ENCODE peak calls at places on chromosomes 5 and 9, in nine cellular contexts. One of them, this sample, is unnamed.

GRCh38 chr5:514673-515072 is 9.6 kb downstream of the SLC9A3 start:
- DNase-seq in NCI-H2029 treated with DMSO at 0.1 percent for 48 hours: no peak
- DNase-seq in A172: no peak
- DNase-seq in left ventricle myocardium inferior: no peak
- DNase-seq in cardiac muscle cell: no peak
- DNase-seq in DND-41: no peak
- DNase-seq in Daoy: no peak
- DNase-seq in ascending aorta: no peak
- DNase-seq in EL: no peak
- DNase-seq in this sample: no peak

GRCh38 chr5:60978968-60979367 is 34.0 kb downstream of the NDUFAF2 start:
- DNase-seq in NCI-H2029 treated with DMSO at 0.1 percent for 48 hours: no peak
- DNase-seq in A172: no peak
- DNase-seq in left ventricle myocardium inferior: no peak
- DNase-seq in cardiac muscle cell: peak; percentile 2
- DNase-seq in DND-41: no peak
- DNase-seq in Daoy: no peak
- DNase-seq in ascending aorta: no peak
- DNase-seq in EL: no peak
- DNase-seq in this sample: no peak

GRCh38 chr5:162410365-162410764 is 342.8 kb downstream of the GABRG2 start:
- DNase-seq in NCI-H2029 treated with DMSO at 0.1 percent for 48 hours: no peak
- DNase-seq in A172: no peak
- DNase-seq in left ventricle myocardium inferior: no peak
- DNase-seq in cardiac muscle cell: no peak
- DNase-seq in DND-41: no peak
- DNase-seq in Daoy: no peak
- DNase-seq in ascending aorta: no peak
- DNase-seq in EL: no peak
- DNase-seq in this sample: no peak

GRCh38 chr5:124871299-124871698 is 124.9 kb upstream of the ZNF608 start:
- DNase-seq in NCI-H2029 treated with DMSO at 0.1 percent for 48 hours: peak; percentile 27
- DNase-seq in A172: no peak
- DNase-seq in left ventricle myocardium inferior: no peak
- DNase-seq in cardiac muscle cell: no peak
- DNase-seq in DND-41: no peak
- DNase-seq in Daoy: peak; percentile 59
- DNase-seq in ascending aorta: no peak
- DNase-seq in EL: peak; percentile 25
- DNase-seq in this sample: peak; percentile 63

GRCh38 chr5:80655231-80655784 is 525 bp upstream of the DHFR start:
- DNase-seq in NCI-H2029 treated with DMSO at 0.1 percent for 48 hours: no peak
- DNase-seq in A172: peak; percentile 30
- DNase-seq in left ventricle myocardium inferior: no peak
- DNase-seq in cardiac muscle cell: no peak
- DNase-seq in DND-41: no peak
- DNase-seq in Daoy: no peak
- DNase-seq in ascending aorta: no peak
- DNase-seq in EL: peak; percentile 29
- DNase-seq in this sample: no peak

GRCh38 chr5:17203329-17204132 is 13.9 kb upstream of the BASP1 start:
- DNase-seq in NCI-H2029 treated with DMSO at 0.1 percent for 48 hours: peak; percentile 48
- DNase-seq in A172: peak; percentile 79
- DNase-seq in left ventricle myocardium inferior: no peak
- DNase-seq in cardiac muscle cell: peak; percentile 73
- DNase-seq in DND-41: peak; percentile 16
- DNase-seq in Daoy: peak; percentile 54
- DNase-seq in ascending aorta: no peak
- DNase-seq in EL: peak; percentile 83
- DNase-seq in this sample: peak; percentile 83

GRCh38 chr5:122844916-122845252 is 529 bp upstream of the SNX24 start:
- DNase-seq in NCI-H2029 treated with DMSO at 0.1 percent for 48 hours: peak; percentile 26
- DNase-seq in A172: no peak
- DNase-seq in left ventricle myocardium inferior: no peak
- DNase-seq in cardiac muscle cell: no peak
- DNase-seq in DND-41: no peak
- DNase-seq in Daoy: no peak
- DNase-seq in ascending aorta: no peak
- DNase-seq in EL: no peak
- DNase-seq in this sample: no peak

GRCh38 chr9:115397591-115398312 is 279.8 kb upstream of the TNC start:
- DNase-seq in NCI-H2029 treated with DMSO at 0.1 percent for 48 hours: no peak
- DNase-seq in A172: no peak
- DNase-seq in left ventricle myocardium inferior: no peak
- DNase-seq in cardiac muscle cell: no peak
- DNase-seq in DND-41: no peak
- DNase-seq in Daoy: no peak
- DNase-seq in ascending aorta: no peak
- DNase-seq in EL: no peak
- DNase-seq in this sample: no peak

GRCh38 chr9:7653262-7653661 is 146.3 kb downstream of the DMAC1 start:
- DNase-seq in NCI-H2029 treated with DMSO at 0.1 percent for 48 hours: no peak
- DNase-seq in A172: no peak
- DNase-seq in left ventricle myocardium inferior: no peak
- DNase-seq in cardiac muscle cell: no peak
- DNase-seq in DND-41: no peak
- DNase-seq in Daoy: no peak
- DNase-seq in ascending aorta: no peak
- DNase-seq in EL: no peak
- DNase-seq in this sample: no peak

GRCh38 chr5:84287964-84288363 is 96.7 kb downstream of the EDIL3 start:
- DNase-seq in NCI-H2029 treated with DMSO at 0.1 percent for 48 hours: no peak
- DNase-seq in A172: peak; percentile 93
- DNase-seq in left ventricle myocardium inferior: no peak
- DNase-seq in cardiac muscle cell: no peak
- DNase-seq in DND-41: peak; percentile 5
- DNase-seq in Daoy: peak; percentile 94
- DNase-seq in ascending aorta: no peak
- DNase-seq in EL: peak; percentile 79
- DNase-seq in this sample: peak; percentile 65

GRCh38 chr9:123999668-124000067 is 11.9 kb upstream of the LHX2 start:
- DNase-seq in NCI-H2029 treated with DMSO at 0.1 percent for 48 hours: no peak
- DNase-seq in A172: no peak
- DNase-seq in left ventricle myocardium inferior: no peak
- DNase-seq in cardiac muscle cell: no peak
- DNase-seq in DND-41: no peak
- DNase-seq in Daoy: no peak
- DNase-seq in ascending aorta: no peak
- DNase-seq in EL: no peak
- DNase-seq in this sample: no peak

GRCh38 chr9:85258823-85259370 is 482.9 kb downstream of the AGTPBP1 start:
- DNase-seq in NCI-H2029 treated with DMSO at 0.1 percent for 48 hours: peak; percentile 66
- DNase-seq in A172: peak; percentile 10
- DNase-seq in left ventricle myocardium inferior: peak; percentile 25
- DNase-seq in cardiac muscle cell: peak; percentile 77
- DNase-seq in DND-41: peak; percentile 10
- DNase-seq in Daoy: peak; percentile 87
- DNase-seq in ascending aorta: no peak
- DNase-seq in EL: peak; percentile 73
- DNase-seq in this sample: peak; percentile 70

GRCh38 chr5:147483961-147484707 is 25.7 kb downstream of the DPYSL3 start:
- DNase-seq in NCI-H2029 treated with DMSO at 0.1 percent for 48 hours: peak; percentile 98
- DNase-seq in A172: peak; percentile 88
- DNase-seq in left ventricle myocardium inferior: peak; percentile 67
- DNase-seq in cardiac muscle cell: no peak
- DNase-seq in DND-41: no peak
- DNase-seq in Daoy: peak; percentile 95
- DNase-seq in ascending aorta: no peak
- DNase-seq in EL: peak; percentile 95
- DNase-seq in this sample: peak; percentile 100

GRCh38 chr5:40904205-40904993 is 4.9 kb upstream of the C7 start:
- DNase-seq in NCI-H2029 treated with DMSO at 0.1 percent for 48 hours: peak; percentile 0
- DNase-seq in A172: peak; percentile 79
- DNase-seq in left ventricle myocardium inferior: peak; percentile 53
- DNase-seq in cardiac muscle cell: peak; percentile 90
- DNase-seq in DND-41: peak; percentile 39
- DNase-seq in Daoy: peak; percentile 37
- DNase-seq in ascending aorta: no peak
- DNase-seq in EL: peak; percentile 71
- DNase-seq in this sample: peak; percentile 61

GRCh38 chr5:96297290-96297689 is 135.8 kb downstream of the PCSK1 start:
- DNase-seq in NCI-H2029 treated with DMSO at 0.1 percent for 48 hours: no peak
- DNase-seq in A172: no peak
- DNase-seq in left ventricle myocardium inferior: no peak
- DNase-seq in cardiac muscle cell: peak; percentile 1
- DNase-seq in DND-41: no peak
- DNase-seq in Daoy: peak; percentile 9
- DNase-seq in ascending aorta: no peak
- DNase-seq in EL: peak; percentile 90
- DNase-seq in this sample: peak; percentile 97

GRCh38 chr9:22238809-22239684 is 207.6 kb upstream of the DMRTA1 start:
- DNase-seq in NCI-H2029 treated with DMSO at 0.1 percent for 48 hours: no peak
- DNase-seq in A172: no peak
- DNase-seq in left ventricle myocardium inferior: no peak
- DNase-seq in cardiac muscle cell: peak; percentile 54
- DNase-seq in DND-41: no peak
- DNase-seq in Daoy: no peak
- DNase-seq in ascending aorta: no peak
- DNase-seq in EL: peak; percentile 68
- DNase-seq in this sample: peak; percentile 65

GRCh38 chr5:141182248-141182647 is at the start of gene PCDHB16:
- DNase-seq in NCI-H2029 treated with DMSO at 0.1 percent for 48 hours: peak; percentile 44
- DNase-seq in A172: peak; percentile 64
- DNase-seq in left ventricle myocardium inferior: no peak
- DNase-seq in cardiac muscle cell: peak; percentile 30
- DNase-seq in DND-41: no peak
- DNase-seq in Daoy: peak; percentile 76
- DNase-seq in ascending aorta: no peak
- DNase-seq in EL: peak; percentile 38
- DNase-seq in this sample: peak; percentile 35

GRCh38 chr9:130209422-130209821 is 37.2 kb downstream of the NCS1 start:
- DNase-seq in NCI-H2029 treated with DMSO at 0.1 percent for 48 hours: no peak
- DNase-seq in A172: no peak
- DNase-seq in left ventricle myocardium inferior: no peak
- DNase-seq in cardiac muscle cell: no peak
- DNase-seq in DND-41: no peak
- DNase-seq in Daoy: no peak
- DNase-seq in ascending aorta: no peak
- DNase-seq in EL: no peak
- DNase-seq in this sample: no peak

GRCh38 chr9:75452512-75452911 is 364.2 kb downstream of the OSTF1 start:
- DNase-seq in NCI-H2029 treated with DMSO at 0.1 percent for 48 hours: no peak
- DNase-seq in A172: no peak
- DNase-seq in left ventricle myocardium inferior: no peak
- DNase-seq in cardiac muscle cell: no peak
- DNase-seq in DND-41: no peak
- DNase-seq in Daoy: no peak
- DNase-seq in ascending aorta: no peak
- DNase-seq in EL: no peak
- DNase-seq in this sample: no peak

GRCh38 chr9:15272377-15272928 is 34.6 kb downstream of the TTC39B start:
- DNase-seq in NCI-H2029 treated with DMSO at 0.1 percent for 48 hours: no peak
- DNase-seq in A172: no peak
- DNase-seq in left ventricle myocardium inferior: no peak
- DNase-seq in cardiac muscle cell: no peak
- DNase-seq in DND-41: no peak
- DNase-seq in Daoy: no peak
- DNase-seq in ascending aorta: no peak
- DNase-seq in EL: no peak
- DNase-seq in this sample: no peak

GRCh38 chr9:100756217-100756616 is 178.3 kb downstream of the CAVIN4 start:
- DNase-seq in NCI-H2029 treated with DMSO at 0.1 percent for 48 hours: peak; percentile 95
- DNase-seq in A172: no peak
- DNase-seq in left ventricle myocardium inferior: no peak
- DNase-seq in cardiac muscle cell: peak; percentile 8
- DNase-seq in DND-41: no peak
- DNase-seq in Daoy: no peak
- DNase-seq in ascending aorta: no peak
- DNase-seq in EL: no peak
- DNase-seq in this sample: no peak

This sample was measured in AG10803.